ENCODE peak calls at places on chromosomes 11 and 22, in six cellular contexts. C is adipocyte, J is adrenal gland, T is lower lobe of right lung, U is transverse colon, B is upper lobe of right lung. X is an unnamed sample.

GRCh38 chr11:102256251-102256650 is 61.0 kb upstream of the BIRC3 start:
- DNase-seq in C (peak; percentile 66), J (no peak), T (no peak), U (no peak), B (no peak), X (no peak)

GRCh38 chr11:117087446-117087845 is 10.8 kb downstream of the SIK3 start:
- DNase-seq in C (no peak), J (no peak), T (no peak), U (no peak), B (no peak), X (no peak)

GRCh38 chr11:116930586-116930985 is 93.2 kb upstream of the APOA1 start:
- DNase-seq in C (no peak), J (no peak), T (no peak), U (no peak), B (no peak), X (no peak)

GRCh38 chr11:28983780-28984179 is 875.6 kb downstream of the METTL15 start:
- DNase-seq in C (no peak), J (no peak), T (no peak), U (no peak), B (no peak), X (no peak)

GRCh38 chr11:19370100-19370861 is 129.5 kb upstream of the E2F8 start:
- DNase-seq in C (peak; percentile 38), J (peak; percentile 53), T (no peak), U (no peak), B (no peak), X (no peak)

GRCh38 chr22:50507991-50508884 is at the start of gene NCAPH2:
- DNase-seq in C (peak; percentile 99), J (peak; percentile 97), T (peak; percentile 98), U (peak; percentile 97), B (peak; percentile 98), X (no peak)

GRCh38 chr22:32016081-32016480 is 27.0 kb upstream of the SLC5A1 start:
- DNase-seq in C (no peak), J (no peak), T (no peak), U (no peak), B (no peak), X (no peak)

GRCh38 chr11:27158763-27159679 is 118.4 kb downstream of the BBOX1 start:
- DNase-seq in C (peak; percentile 93), J (peak; percentile 54), T (no peak), U (peak; percentile 46), B (no peak), X (peak; percentile 72)

GRCh38 chr22:20566420-20567260 is 59.2 kb downstream of the MED15 start:
- DNase-seq in C (peak; percentile 93), J (peak; percentile 80), T (no peak), U (peak; percentile 46), B (peak; percentile 63), X (peak; percentile 62)

GRCh38 chr22:42138972-42139371 is 8.4 kb upstream of the CYP2D6 start:
- DNase-seq in C (no peak), J (no peak), T (no peak), U (no peak), B (no peak), X (no peak)

GRCh38 chr11:104338186-104338585 is 174.2 kb upstream of the PDGFD start:
- DNase-seq in C (peak; percentile 6), J (no peak), T (no peak), U (no peak), B (no peak), X (no peak)

GRCh38 chr11:14587203-14587602 is 56.4 kb upstream of the PDE3B start:
- DNase-seq in C (no peak), J (no peak), T (no peak), U (no peak), B (no peak), X (no peak)

GRCh38 chr22:36741204-36741793 is 34.6 kb downstream of the IFT27 start:
- DNase-seq in C (no peak), J (no peak), T (no peak), U (no peak), B (peak; percentile 19), X (peak; percentile 9)

GRCh38 chr11:73322111-73322985 is 14.3 kb downstream of the ARHGEF17 start:
- DNase-seq in C (peak; percentile 50), J (no peak), T (no peak), U (no peak), B (no peak), X (no peak)

GRCh38 chr11:124746621-124747243 is 5.3 kb downstream of the VSIG2 start:
- DNase-seq in C (peak; percentile 58), J (peak; percentile 69), T (peak; percentile 91), U (peak; percentile 94), B (peak; percentile 94), X (peak; percentile 89)

GRCh38 chr11:22927793-22928192 is 67.5 kb upstream of the CCDC179 start:
- DNase-seq in C (no peak), J (no peak), T (no peak), U (no peak), B (no peak), X (no peak)

GRCh38 chr11:25938952-25939351 is 393.0 kb upstream of the ANO3 start:
- DNase-seq in C (no peak), J (no peak), T (no peak), U (no peak), B (no peak), X (no peak)

GRCh38 chr22:29072193-29072978 is 449 bp upstream of the KREMEN1 start:
- DNase-seq in C (peak; percentile 92), J (peak; percentile 77), T (peak; percentile 97), U (peak; percentile 97), B (peak; percentile 97), X (peak; percentile 98)

GRCh38 chr11:79088967-79089366 is 351.9 kb downstream of the TENM4 start:
- DNase-seq in C (no peak), J (no peak), T (no peak), U (no peak), B (no peak), X (no peak)

GRCh38 chr11:12125609-12126149 is 15.3 kb downstream of the MICAL2 start:
- DNase-seq in C (no peak), J (no peak), T (no peak), U (no peak), B (peak; percentile 63), X (no peak)

GRCh38 chr11:102476812-102477211 is 24.2 kb upstream of the TMEM123 start:
- DNase-seq in C (no peak), J (peak; percentile 19), T (no peak), U (peak; percentile 73), B (no peak), X (peak; percentile 83)

GRCh38 chr11:62671604-62672528 is at the start of the genes LBHD1 and UQCC3:
- DNase-seq in C (peak; percentile 91), J (peak; percentile 81), T (peak; percentile 83), U (peak; percentile 83), B (peak; percentile 88), X (peak; percentile 83)
- H3K4me1 ChIP-seq in C (peaks cover 41% of the 10 kb centered on the region), J (peaks cover 17% of the 10 kb centered on the region), T (peaks cover 44% of the 10 kb centered on the region), U (peaks cover 40% of the 10 kb centered on the region), B (peaks cover 32% of the 10 kb centered on the region), X (peaks cover 14% of the 10 kb centered on the region)

GRCh38 chr11:7252683-7253213 is 1.0 kb downstream of the SYT9 start:
- DNase-seq in C (no peak), J (no peak), T (peak; percentile 41), U (no peak), B (peak; percentile 56), X (no peak)

GRCh38 chr11:7251836-7252682 is at the start of gene SYT9:
- DNase-seq in C (peak; percentile 47), J (peak; percentile 66), T (peak; percentile 62), U (peak; percentile 14), B (peak; percentile 79), X (peak; percentile 44)

GRCh38 chr11:7250166-7250565 is 1.5 kb upstream of the SYT9 start:
- DNase-seq in C (no peak), J (no peak), T (no peak), U (no peak), B (no peak), X (no peak)

GRCh38 chr11:7254731-7255291 is 3.1 kb downstream of the SYT9 start:
- DNase-seq in C (no peak), J (no peak), T (no peak), U (no peak), B (no peak), X (no peak)

GRCh38 chr11:7251487-7251835 is 243 bp upstream of the SYT9 start:
- DNase-seq in C (no peak), J (no peak), T (no peak), U (no peak), B (no peak), X (no peak)
- H3K4me3 ChIP-seq in C (peak overlapping the region; percentile 75), J (peak overlapping the region; percentile 63), T (peak overlapping the region; percentile 62), U (peak overlapping the region; percentile 36), B (peak overlapping the region; percentile 50), X (peak overlapping the region; percentile 52)

DNA sequence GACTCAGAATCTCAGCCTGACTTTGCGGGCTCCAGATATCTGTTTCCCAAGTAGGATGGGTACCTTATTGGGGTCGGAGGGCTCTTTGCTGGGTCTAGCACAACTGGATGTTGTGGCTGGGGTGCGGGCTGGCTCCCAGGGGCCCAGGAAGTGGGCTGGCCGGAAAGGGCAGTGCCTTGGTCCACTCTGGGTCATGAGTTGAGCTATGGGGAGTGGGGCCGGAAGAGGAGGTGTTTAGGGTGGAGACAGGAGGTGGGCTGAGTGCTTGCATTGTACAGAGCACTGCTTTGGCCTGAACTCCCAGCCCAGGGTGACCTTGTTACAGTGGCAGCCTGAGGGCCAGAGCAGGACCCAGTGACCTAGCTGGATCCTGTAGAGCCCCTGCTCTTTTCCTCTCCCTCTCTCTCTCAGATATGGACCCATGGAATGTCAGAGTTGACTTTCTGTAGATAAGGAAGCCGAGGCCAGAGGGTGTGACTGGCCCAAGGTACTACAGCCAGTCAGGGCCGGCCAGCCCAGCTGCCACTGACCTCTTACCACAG is 13.2 kb downstream of the PHLDB1 start:
- DNase-seq in C (no peak), J (peak; percentile 38), T (peak; percentile 48), U (no peak), B (peak; percentile 49), X (no peak)
- H3K4me1 ChIP-seq in C (peaks cover 89% of the 10 kb centered on the region), J (peaks cover 36% of the 10 kb centered on the region), T (peaks cover 89% of the 10 kb centered on the region), U (peaks cover 45% of the 10 kb centered on the region), B (peaks cover 65% of the 10 kb centered on the region), X (no peaks in the 10 kb centered on the region)

DNA sequence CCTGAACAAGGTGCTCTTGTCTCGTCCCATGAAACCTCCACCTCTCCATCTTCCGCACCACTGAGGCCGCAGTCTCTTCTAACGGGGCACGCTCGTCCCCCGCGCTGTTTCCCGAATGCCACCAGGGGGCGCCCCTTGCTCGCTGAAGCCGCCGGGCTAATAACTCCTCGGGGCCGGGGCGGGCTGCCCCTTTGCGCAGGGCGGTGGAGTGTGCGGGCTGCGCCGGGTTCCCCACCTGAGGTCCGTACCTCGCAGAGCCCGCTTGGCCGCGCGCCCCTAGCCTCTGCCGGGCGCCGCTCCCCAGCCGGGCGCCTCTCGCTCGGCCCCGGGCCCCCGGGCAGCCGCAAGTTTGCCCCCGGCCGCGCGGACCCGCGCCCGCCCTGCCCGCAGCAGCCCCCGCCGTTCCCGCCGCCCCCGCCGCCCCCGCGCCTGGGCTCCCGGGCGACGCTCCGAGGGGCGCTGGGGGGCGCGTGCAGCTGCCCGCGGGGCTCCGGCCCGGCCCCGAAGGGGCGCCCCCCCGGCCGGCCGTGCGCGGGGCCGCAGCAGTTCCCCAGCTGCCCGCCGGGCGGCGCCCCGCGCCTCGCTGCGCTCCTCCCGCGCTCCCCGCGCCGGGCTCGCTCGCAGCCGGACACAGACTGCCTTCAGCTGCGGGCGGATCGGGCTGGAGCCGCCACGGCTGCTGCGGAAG is at the start of gene GRIK4:
- DNase-seq in C (peak; percentile 92), J (peak; percentile 87), T (peak; percentile 85), U (peak; percentile 81), B (peak; percentile 89), X (peak; percentile 89)
- H3K4me3 ChIP-seq in C (peak within 1 kb of the TSS; percentile 64), J (peak within 1 kb of the TSS; percentile 34), T (peak within 1 kb of the TSS; percentile 50), U (peak within 1 kb of the TSS; percentile 43), B (peak within 1 kb of the TSS; percentile 38), X (peak within 1 kb of the TSS; percentile 65)

GRCh38 chr11:109806205-109806604 is 287.0 kb upstream of the ZC3H12C start:
- DNase-seq in C (no peak), J (no peak), T (no peak), U (no peak), B (no peak), X (no peak)
- H3K4me1 ChIP-seq in C (no peaks in the 10 kb centered on the region), J (no peaks in the 10 kb centered on the region), T (no peaks in the 10 kb centered on the region), U (no peaks in the 10 kb centered on the region), B (no peaks in the 10 kb centered on the region), X (no peaks in the 10 kb centered on the region)